ENCODE peak calls at places on chromosomes 4 and X, in eight cellular contexts. W, E, H, F, N, P, A and G are unnamed samples.

GRCh38 chr4:165489786-165490185 is 111.0 kb downstream of the CPE start:
- DNase-seq in W (no peak), E (no peak), H (no peak), F (no peak), N (no peak), P (no peak), A (peak), G (no peak)

GRCh38 chr4:145352438-145353145 is 129.1 kb upstream of the SMAD1 start:
- DNase-seq in W (no peak), E (no peak), H (no peak), F (no peak), N (no peak), P (no peak), A (no peak), G (no peak)

GRCh38 chr4:21790437-21791029 is 158.0 kb downstream of the KCNIP4 start:
- DNase-seq in W (peak), E (no peak), H (no peak), F (peak), N (peak), P (peak), A (peak), G (peak)

GRCh38 chrX:17000751-17001150 is 54.3 kb downstream of the REPS2 start:
- DNase-seq in W (no peak), E (no peak), H (no peak), F (no peak), N (no peak), P (no peak), A (no peak), G (no peak)

GRCh38 chr4:71607780-71608673 is 175.9 kb downstream of the GC start:
- DNase-seq in W (no peak), E (no peak), H (no peak), F (peak), N (no peak), P (peak), A (no peak), G (peak)

GRCh38 chr4:23631255-23631950 is 258.4 kb downstream of the PPARGC1A start:
- DNase-seq in W (no peak), E (no peak), H (no peak), F (no peak), N (no peak), P (no peak), A (peak), G (peak)

GRCh38 chr4:94507708-94508107 is 56.0 kb downstream of the PDLIM5 start:
- DNase-seq in W (no peak), E (no peak), H (peak), F (peak), N (peak), P (peak), A (no peak), G (peak)

GRCh38 chr4:182932651-182933050 is 15.5 kb upstream of the DCTD start:
- DNase-seq in W (no peak), E (no peak), H (no peak), F (peak), N (no peak), P (no peak), A (no peak), G (no peak)

GRCh38 chr4:37970702-37971101 is 10.5 kb downstream of the PTTG2 start:
- DNase-seq in W (no peak), E (peak), H (peak), F (peak), N (peak), P (peak), A (no peak), G (peak)

GRCh38 chr4:44725166-44725565 is 1.2 kb downstream of the GNPDA2 start:
- DNase-seq in W (no peak), E (no peak), H (no peak), F (peak), N (no peak), P (peak), A (peak), G (peak)

GRCh38 chr4:47075241-47075640 is 43.9 kb downstream of the GABRB1 start:
- DNase-seq in W (no peak), E (no peak), H (peak), F (peak), N (no peak), P (peak), A (no peak), G (peak)

GRCh38 chr4:135239964-135240363 is 1038.4 kb upstream of the PABPC4L start:
- DNase-seq in W (no peak), E (no peak), H (no peak), F (peak), N (no peak), P (peak), A (no peak), G (no peak)

GRCh38 chr4:181970356-181970755 is 272.8 kb upstream of the TENM3 start:
- DNase-seq in W (no peak), E (no peak), H (no peak), F (no peak), N (no peak), P (no peak), A (no peak), G (no peak)

GRCh38 chr4:101349346-101350064 is 2.2 kb upstream of the PPP3CA start:
- DNase-seq in W (no peak), E (no peak), H (peak), F (no peak), N (no peak), P (peak), A (peak), G (peak)

GRCh38 chr4:40763228-40763716 is 13.5 kb downstream of the NSUN7 start:
- DNase-seq in W (no peak), E (peak), H (peak), F (peak), N (no peak), P (peak), A (no peak), G (peak)

GRCh38 chr4:180664766-180665368 is 1578.3 kb upstream of the TENM3 start:
- DNase-seq in W (peak), E (peak), H (peak), F (peak), N (peak), P (peak), A (peak), G (peak)

GRCh38 chr4:3679071-3679825 is 86.9 kb upstream of the ADRA2C start:
- DNase-seq in W (no peak), E (no peak), H (no peak), F (no peak), N (no peak), P (no peak), A (no peak), G (no peak)

GRCh38 chrX:19791562-19791961 is 95.8 kb downstream of the SH3KBP1 start:
- DNase-seq in W (no peak), E (peak), H (peak), F (peak), N (no peak), P (peak), A (no peak), G (no peak)

GRCh38 chr4:17322514-17322913 is 189.4 kb downstream of the QDPR start:
- DNase-seq in W (no peak), E (no peak), H (no peak), F (peak), N (peak), P (no peak), A (no peak), G (no peak)

GRCh38 chrX:2500681-2501151 is at the start of the genes DHRSX and ZBED1:
- DNase-seq in W (no peak), E (peak), H (no peak), F (no peak), N (peak), P (peak), A (no peak), G (peak)

GRCh38 chr4:41057456-41057855 is 156.9 kb downstream of the APBB2 start:
- DNase-seq in W (no peak), E (no peak), H (peak), F (peak), N (no peak), P (peak), A (no peak), G (peak)

GRCh38 chr4:24686866-24687672 is 102.7 kb upstream of the DHX15 start:
- DNase-seq in W (no peak), E (no peak), H (peak), F (no peak), N (peak), P (peak), A (no peak), G (peak)

GRCh38 chrX:118117069-118117405 is 427 bp upstream of the KLHL13 start:
- DNase-seq in W (no peak), E (no peak), H (no peak), F (no peak), N (no peak), P (peak), A (no peak), G (no peak)

GRCh38 chr4:2827071-2827873 is 16.4 kb upstream of the ADD1 start:
- DNase-seq in W (no peak), E (no peak), H (no peak), F (no peak), N (no peak), P (no peak), A (no peak), G (no peak)

GRCh38 chr4:155353923-155354540 is 22.7 kb downstream of the MAP9 start:
- DNase-seq in W (peak), E (peak), H (peak), F (peak), N (peak), P (peak), A (peak), G (peak)

GRCh38 chrX:66632473-66632872 is 6.4 kb downstream of the EDA2R start:
- DNase-seq in W (no peak), E (no peak), H (no peak), F (peak), N (no peak), P (peak), A (no peak), G (peak)